ENCODE peak calls at places on chromosomes 3 and 15, in four cellular contexts. One of them, this sample, is unnamed.
A peak's percentile ranks its signal among the peaks of the same experiment; 100 is the strongest.

GRCh38 chr15:84983711-84984110 is 2.1 kb downstream of the PDE8A start:
- DNase-seq in sigmoid colon: no peak
- DNase-seq in GM10248: no peak
- DNase-seq in activated T-helper 1 cell treated with anti-CD3 and anti-CD28 coated beads, Interleukin-12 subunit alpha, Interleukin-12 subunit beta, Interleukin-2, Interleukin-4 antibody, amounts not matched to agents 30 ng/mL and 10 ng/mL and 1 ng/mL, durations not matched to agents 14 hours and 24 hours and 36 hours: no peak
- DNase-seq in this sample: no peak

GRCh38 chr15:64430000-64430735 is 30.2 kb upstream of the ZNF609 start:
- DNase-seq in sigmoid colon: peak; percentile 78
- DNase-seq in GM10248: peak; percentile 22
- DNase-seq in activated T-helper 1 cell treated with anti-CD3 and anti-CD28 coated beads, Interleukin-12 subunit alpha, Interleukin-12 subunit beta, Interleukin-2, Interleukin-4 antibody, amounts not matched to agents 30 ng/mL and 10 ng/mL and 1 ng/mL, durations not matched to agents 14 hours and 24 hours and 36 hours: peak; percentile 50
- DNase-seq in this sample: no peak

GRCh38 chr15:78206326-78207109 is 27.8 kb downstream of the ACSBG1 start:
- DNase-seq in sigmoid colon: no peak
- DNase-seq in GM10248: no peak
- DNase-seq in activated T-helper 1 cell treated with anti-CD3 and anti-CD28 coated beads, Interleukin-12 subunit alpha, Interleukin-12 subunit beta, Interleukin-2, Interleukin-4 antibody, amounts not matched to agents 30 ng/mL and 10 ng/mL and 1 ng/mL, durations not matched to agents 14 hours and 24 hours and 36 hours: no peak
- DNase-seq in this sample: no peak

GRCh38 chr15:98980899-98981228 is 26.7 kb downstream of the PGPEP1L start:
- DNase-seq in sigmoid colon: no peak
- DNase-seq in GM10248: no peak
- DNase-seq in activated T-helper 1 cell treated with anti-CD3 and anti-CD28 coated beads, Interleukin-12 subunit alpha, Interleukin-12 subunit beta, Interleukin-2, Interleukin-4 antibody, amounts not matched to agents 30 ng/mL and 10 ng/mL and 1 ng/mL, durations not matched to agents 14 hours and 24 hours and 36 hours: no peak
- DNase-seq in this sample: no peak

GRCh38 chr3:126149256-126149902 is 31.0 kb downstream of the ALDH1L1 start:
- DNase-seq in sigmoid colon: peak; percentile 53
- DNase-seq in GM10248: no peak
- DNase-seq in activated T-helper 1 cell treated with anti-CD3 and anti-CD28 coated beads, Interleukin-12 subunit alpha, Interleukin-12 subunit beta, Interleukin-2, Interleukin-4 antibody, amounts not matched to agents 30 ng/mL and 10 ng/mL and 1 ng/mL, durations not matched to agents 14 hours and 24 hours and 36 hours: no peak
- DNase-seq in this sample: no peak

GRCh38 chr15:92733090-92733933 is 77.7 kb upstream of the FAM174B start:
- DNase-seq in sigmoid colon: no peak
- DNase-seq in GM10248: no peak
- DNase-seq in activated T-helper 1 cell treated with anti-CD3 and anti-CD28 coated beads, Interleukin-12 subunit alpha, Interleukin-12 subunit beta, Interleukin-2, Interleukin-4 antibody, amounts not matched to agents 30 ng/mL and 10 ng/mL and 1 ng/mL, durations not matched to agents 14 hours and 24 hours and 36 hours: no peak
- DNase-seq in this sample: no peak

GRCh38 chr3:46359748-46360509 is 6.0 kb downstream of the CCR2 start:
- DNase-seq in sigmoid colon: no peak
- DNase-seq in GM10248: no peak
- DNase-seq in activated T-helper 1 cell treated with anti-CD3 and anti-CD28 coated beads, Interleukin-12 subunit alpha, Interleukin-12 subunit beta, Interleukin-2, Interleukin-4 antibody, amounts not matched to agents 30 ng/mL and 10 ng/mL and 1 ng/mL, durations not matched to agents 14 hours and 24 hours and 36 hours: no peak
- DNase-seq in this sample: no peak

GRCh38 chr3:152151216-152151874 is 117.4 kb upstream of the MBNL1 start:
- DNase-seq in sigmoid colon: no peak
- DNase-seq in GM10248: no peak
- DNase-seq in activated T-helper 1 cell treated with anti-CD3 and anti-CD28 coated beads, Interleukin-12 subunit alpha, Interleukin-12 subunit beta, Interleukin-2, Interleukin-4 antibody, amounts not matched to agents 30 ng/mL and 10 ng/mL and 1 ng/mL, durations not matched to agents 14 hours and 24 hours and 36 hours: no peak
- DNase-seq in this sample: no peak

GRCh38 chr3:60948488-60948887 is 302.8 kb downstream of the FHIT start:
- DNase-seq in sigmoid colon: no peak
- DNase-seq in GM10248: no peak
- DNase-seq in activated T-helper 1 cell treated with anti-CD3 and anti-CD28 coated beads, Interleukin-12 subunit alpha, Interleukin-12 subunit beta, Interleukin-2, Interleukin-4 antibody, amounts not matched to agents 30 ng/mL and 10 ng/mL and 1 ng/mL, durations not matched to agents 14 hours and 24 hours and 36 hours: no peak
- DNase-seq in this sample: peak; percentile 11

GRCh38 chr3:100402150-100402706 is 889 bp downstream of the LNP1 start:
- DNase-seq in sigmoid colon: no peak
- DNase-seq in GM10248: no peak
- DNase-seq in activated T-helper 1 cell treated with anti-CD3 and anti-CD28 coated beads, Interleukin-12 subunit alpha, Interleukin-12 subunit beta, Interleukin-2, Interleukin-4 antibody, amounts not matched to agents 30 ng/mL and 10 ng/mL and 1 ng/mL, durations not matched to agents 14 hours and 24 hours and 36 hours: no peak
- DNase-seq in this sample: peak; percentile 58

GRCh38 chr3:65732060-65732933 is 306.4 kb downstream of the MAGI1 start:
- DNase-seq in sigmoid colon: no peak
- DNase-seq in GM10248: peak; percentile 53
- DNase-seq in activated T-helper 1 cell treated with anti-CD3 and anti-CD28 coated beads, Interleukin-12 subunit alpha, Interleukin-12 subunit beta, Interleukin-2, Interleukin-4 antibody, amounts not matched to agents 30 ng/mL and 10 ng/mL and 1 ng/mL, durations not matched to agents 14 hours and 24 hours and 36 hours: no peak
- DNase-seq in this sample: peak; percentile 51

GRCh38 chr3:52331091-52331490 is 15.0 kb downstream of the DNAH1 start:
- DNase-seq in sigmoid colon: no peak
- DNase-seq in GM10248: no peak
- DNase-seq in activated T-helper 1 cell treated with anti-CD3 and anti-CD28 coated beads, Interleukin-12 subunit alpha, Interleukin-12 subunit beta, Interleukin-2, Interleukin-4 antibody, amounts not matched to agents 30 ng/mL and 10 ng/mL and 1 ng/mL, durations not matched to agents 14 hours and 24 hours and 36 hours: no peak
- DNase-seq in this sample: no peak

GRCh38 chr3:67685499-67685898 is 31.1 kb upstream of the SUCLG2 start:
- DNase-seq in sigmoid colon: no peak
- DNase-seq in GM10248: peak; percentile 41
- DNase-seq in activated T-helper 1 cell treated with anti-CD3 and anti-CD28 coated beads, Interleukin-12 subunit alpha, Interleukin-12 subunit beta, Interleukin-2, Interleukin-4 antibody, amounts not matched to agents 30 ng/mL and 10 ng/mL and 1 ng/mL, durations not matched to agents 14 hours and 24 hours and 36 hours: no peak
- DNase-seq in this sample: peak; percentile 56

GRCh38 chr3:99410789-99411311 is 227.5 kb upstream of the COL8A1 start:
- DNase-seq in sigmoid colon: no peak
- DNase-seq in GM10248: no peak
- DNase-seq in activated T-helper 1 cell treated with anti-CD3 and anti-CD28 coated beads, Interleukin-12 subunit alpha, Interleukin-12 subunit beta, Interleukin-2, Interleukin-4 antibody, amounts not matched to agents 30 ng/mL and 10 ng/mL and 1 ng/mL, durations not matched to agents 14 hours and 24 hours and 36 hours: no peak
- DNase-seq in this sample: no peak

GRCh38 chr3:52636673-52637072 is 49.0 kb downstream of the PBRM1 start:
- DNase-seq in sigmoid colon: no peak
- DNase-seq in GM10248: no peak
- DNase-seq in activated T-helper 1 cell treated with anti-CD3 and anti-CD28 coated beads, Interleukin-12 subunit alpha, Interleukin-12 subunit beta, Interleukin-2, Interleukin-4 antibody, amounts not matched to agents 30 ng/mL and 10 ng/mL and 1 ng/mL, durations not matched to agents 14 hours and 24 hours and 36 hours: no peak
- DNase-seq in this sample: no peak

GRCh38 chr15:84840255-84840654 is 23.1 kb downstream of the ALPK3 start:
- DNase-seq in sigmoid colon: no peak
- DNase-seq in GM10248: no peak
- DNase-seq in activated T-helper 1 cell treated with anti-CD3 and anti-CD28 coated beads, Interleukin-12 subunit alpha, Interleukin-12 subunit beta, Interleukin-2, Interleukin-4 antibody, amounts not matched to agents 30 ng/mL and 10 ng/mL and 1 ng/mL, durations not matched to agents 14 hours and 24 hours and 36 hours: no peak
- DNase-seq in this sample: no peak

GRCh38 chr3:192851821-192852352 is 65.8 kb downstream of the MB21D2 start:
- DNase-seq in sigmoid colon: peak; percentile 78
- DNase-seq in GM10248: no peak
- DNase-seq in activated T-helper 1 cell treated with anti-CD3 and anti-CD28 coated beads, Interleukin-12 subunit alpha, Interleukin-12 subunit beta, Interleukin-2, Interleukin-4 antibody, amounts not matched to agents 30 ng/mL and 10 ng/mL and 1 ng/mL, durations not matched to agents 14 hours and 24 hours and 36 hours: no peak
- DNase-seq in this sample: no peak

GRCh38 chr15:100663066-100663465 is 60.7 kb downstream of the ASB7 start:
- DNase-seq in sigmoid colon: no peak
- DNase-seq in GM10248: no peak
- DNase-seq in activated T-helper 1 cell treated with anti-CD3 and anti-CD28 coated beads, Interleukin-12 subunit alpha, Interleukin-12 subunit beta, Interleukin-2, Interleukin-4 antibody, amounts not matched to agents 30 ng/mL and 10 ng/mL and 1 ng/mL, durations not matched to agents 14 hours and 24 hours and 36 hours: no peak
- DNase-seq in this sample: peak; percentile 15

GRCh38 chr3:72912532-72912931 is 24.7 kb downstream of the GXYLT2 start:
- DNase-seq in sigmoid colon: no peak
- DNase-seq in GM10248: no peak
- DNase-seq in activated T-helper 1 cell treated with anti-CD3 and anti-CD28 coated beads, Interleukin-12 subunit alpha, Interleukin-12 subunit beta, Interleukin-2, Interleukin-4 antibody, amounts not matched to agents 30 ng/mL and 10 ng/mL and 1 ng/mL, durations not matched to agents 14 hours and 24 hours and 36 hours: no peak
- DNase-seq in this sample: no peak

GRCh38 chr3:118818386-118818785 is 216.3 kb downstream of the IGSF11 start:
- DNase-seq in sigmoid colon: no peak
- DNase-seq in GM10248: no peak
- DNase-seq in activated T-helper 1 cell treated with anti-CD3 and anti-CD28 coated beads, Interleukin-12 subunit alpha, Interleukin-12 subunit beta, Interleukin-2, Interleukin-4 antibody, amounts not matched to agents 30 ng/mL and 10 ng/mL and 1 ng/mL, durations not matched to agents 14 hours and 24 hours and 36 hours: no peak
- DNase-seq in this sample: no peak

GRCh38 chr15:26939398-26939797 is 31.6 kb upstream of the GABRG3 start:
- DNase-seq in sigmoid colon: no peak
- DNase-seq in GM10248: no peak
- DNase-seq in activated T-helper 1 cell treated with anti-CD3 and anti-CD28 coated beads, Interleukin-12 subunit alpha, Interleukin-12 subunit beta, Interleukin-2, Interleukin-4 antibody, amounts not matched to agents 30 ng/mL and 10 ng/mL and 1 ng/mL, durations not matched to agents 14 hours and 24 hours and 36 hours: no peak
- DNase-seq in this sample: no peak

GRCh38 chr3:177827517-177828249 is 630.4 kb upstream of the TBL1XR1 start:
- DNase-seq in sigmoid colon: no peak
- DNase-seq in GM10248: no peak
- DNase-seq in activated T-helper 1 cell treated with anti-CD3 and anti-CD28 coated beads, Interleukin-12 subunit alpha, Interleukin-12 subunit beta, Interleukin-2, Interleukin-4 antibody, amounts not matched to agents 30 ng/mL and 10 ng/mL and 1 ng/mL, durations not matched to agents 14 hours and 24 hours and 36 hours: no peak
- DNase-seq in this sample: no peak

GRCh38 chr3:9398715-9399708 is 1.6 kb downstream of the SETD5 start:
- DNase-seq in sigmoid colon: no peak
- DNase-seq in GM10248: peak; percentile 34
- DNase-seq in activated T-helper 1 cell treated with anti-CD3 and anti-CD28 coated beads, Interleukin-12 subunit alpha, Interleukin-12 subunit beta, Interleukin-2, Interleukin-4 antibody, amounts not matched to agents 30 ng/mL and 10 ng/mL and 1 ng/mL, durations not matched to agents 14 hours and 24 hours and 36 hours: peak; percentile 7
- DNase-seq in this sample: peak; percentile 75

GRCh38 chr3:102091358-102091757 is 242.0 kb downstream of the NFKBIZ start:
- DNase-seq in sigmoid colon: no peak
- DNase-seq in GM10248: no peak
- DNase-seq in activated T-helper 1 cell treated with anti-CD3 and anti-CD28 coated beads, Interleukin-12 subunit alpha, Interleukin-12 subunit beta, Interleukin-2, Interleukin-4 antibody, amounts not matched to agents 30 ng/mL and 10 ng/mL and 1 ng/mL, durations not matched to agents 14 hours and 24 hours and 36 hours: no peak
- DNase-seq in this sample: no peak

GRCh38 chr3:157477441-157477840 is 25.8 kb downstream of the VEPH1 start:
- DNase-seq in sigmoid colon: no peak
- DNase-seq in GM10248: no peak
- DNase-seq in activated T-helper 1 cell treated with anti-CD3 and anti-CD28 coated beads, Interleukin-12 subunit alpha, Interleukin-12 subunit beta, Interleukin-2, Interleukin-4 antibody, amounts not matched to agents 30 ng/mL and 10 ng/mL and 1 ng/mL, durations not matched to agents 14 hours and 24 hours and 36 hours: no peak
- DNase-seq in this sample: no peak

GRCh38 chr3:4656059-4656458 is 162.9 kb downstream of the ITPR1 start:
- DNase-seq in sigmoid colon: peak; percentile 75
- DNase-seq in GM10248: no peak
- DNase-seq in activated T-helper 1 cell treated with anti-CD3 and anti-CD28 coated beads, Interleukin-12 subunit alpha, Interleukin-12 subunit beta, Interleukin-2, Interleukin-4 antibody, amounts not matched to agents 30 ng/mL and 10 ng/mL and 1 ng/mL, durations not matched to agents 14 hours and 24 hours and 36 hours: no peak
- DNase-seq in this sample: peak; percentile 28